ENCODE peak calls at places on chromosome X, in nine cellular contexts. One of them, this sample, is unnamed.

GRCh38 chrX:118795528-118795927 is 28.1 kb upstream of the ZCCHC12 start:
- DNase-seq in WERI-Rb-1: no peak
- DNase-seq in omental fat pad: no peak
- DNase-seq in brain microvascular endothelial cell: no peak
- DNase-seq in activated B cell treated with CpG ODN at 0.5 μM for 24 hours: no peak
- DNase-seq in AG10803: peak
- DNase-seq in fibroblast of lung: peak
- DNase-seq in GM23338: no peak
- DNase-seq in H9: no peak
- DNase-seq in this sample: no peak

GRCh38 chrX:154799554-154800348 is 5.5 kb downstream of the MPP1 start:
- DNase-seq in GM23338: no peak
- DNase-seq in H9: no peak
- DNase-seq in omental fat pad: no peak
- DNase-seq in WERI-Rb-1: no peak
- DNase-seq in fibroblast of lung: peak
- DNase-seq in activated B cell treated with CpG ODN at 0.5 μM for 24 hours: no peak
- DNase-seq in brain microvascular endothelial cell: no peak
- DNase-seq in AG10803: no peak
- DNase-seq in this sample: no peak

GRCh38 chrX:107429090-107429489 is 20.4 kb upstream of the FRMPD3 start:
- DNase-seq in fibroblast of lung: no peak
- DNase-seq in H9: peak
- DNase-seq in activated B cell treated with CpG ODN at 0.5 μM for 24 hours: no peak
- DNase-seq in AG10803: peak
- DNase-seq in WERI-Rb-1: peak
- DNase-seq in brain microvascular endothelial cell: no peak
- DNase-seq in omental fat pad: no peak
- DNase-seq in GM23338: peak
- DNase-seq in this sample: no peak

GRCh38 chrX:80876877-80877276 is 67.2 kb upstream of the BRWD3 start:
- DNase-seq in H9: no peak
- DNase-seq in activated B cell treated with CpG ODN at 0.5 μM for 24 hours: no peak
- DNase-seq in AG10803: peak
- DNase-seq in WERI-Rb-1: no peak
- DNase-seq in fibroblast of lung: peak
- DNase-seq in GM23338: peak
- DNase-seq in omental fat pad: no peak
- DNase-seq in brain microvascular endothelial cell: no peak
- DNase-seq in this sample: no peak

GRCh38 chrX:121902463-121902862 is 855.1 kb downstream of the GLUD2 start:
- DNase-seq in AG10803: no peak
- DNase-seq in omental fat pad: no peak
- DNase-seq in fibroblast of lung: peak
- DNase-seq in H9: no peak
- DNase-seq in GM23338: no peak
- DNase-seq in brain microvascular endothelial cell: no peak
- DNase-seq in WERI-Rb-1: no peak
- DNase-seq in activated B cell treated with CpG ODN at 0.5 μM for 24 hours: no peak
- DNase-seq in this sample: no peak

GRCh38 chrX:136395271-136395670 is 92.5 kb upstream of the BRS3 start:
- DNase-seq in brain microvascular endothelial cell: no peak
- DNase-seq in omental fat pad: no peak
- DNase-seq in H9: no peak
- DNase-seq in AG10803: peak
- DNase-seq in activated B cell treated with CpG ODN at 0.5 μM for 24 hours: no peak
- DNase-seq in GM23338: no peak
- DNase-seq in WERI-Rb-1: no peak
- DNase-seq in fibroblast of lung: no peak
- DNase-seq in this sample: no peak

GRCh38 chrX:118726887-118727685 is at the start of gene IL13RA1:
- DNase-seq in omental fat pad: peak
- DNase-seq in activated B cell treated with CpG ODN at 0.5 μM for 24 hours: peak
- DNase-seq in AG10803: peak
- DNase-seq in brain microvascular endothelial cell: peak
- DNase-seq in WERI-Rb-1: peak
- DNase-seq in GM23338: peak
- DNase-seq in fibroblast of lung: peak
- DNase-seq in H9: peak
- DNase-seq in this sample: peak

GRCh38 chrX:13742397-13743176 is 8.0 kb downstream of the OFD1 start:
- DNase-seq in brain microvascular endothelial cell: no peak
- DNase-seq in GM23338: peak
- DNase-seq in AG10803: no peak
- DNase-seq in H9: no peak
- DNase-seq in fibroblast of lung: no peak
- DNase-seq in omental fat pad: no peak
- DNase-seq in activated B cell treated with CpG ODN at 0.5 μM for 24 hours: peak
- DNase-seq in WERI-Rb-1: no peak
- DNase-seq in this sample: no peak

GRCh38 chrX:13013353-13014110 is 30.9 kb downstream of the FAM9C start:
- DNase-seq in brain microvascular endothelial cell: no peak
- DNase-seq in H9: no peak
- DNase-seq in omental fat pad: no peak
- DNase-seq in AG10803: peak
- DNase-seq in GM23338: no peak
- DNase-seq in WERI-Rb-1: no peak
- DNase-seq in fibroblast of lung: no peak
- DNase-seq in activated B cell treated with CpG ODN at 0.5 μM for 24 hours: no peak
- DNase-seq in this sample: no peak

GRCh38 chrX:71871367-71871766 is 39.3 kb upstream of the NHSL2 start:
- DNase-seq in activated B cell treated with CpG ODN at 0.5 μM for 24 hours: no peak
- DNase-seq in omental fat pad: no peak
- DNase-seq in H9: no peak
- DNase-seq in GM23338: no peak
- DNase-seq in brain microvascular endothelial cell: peak
- DNase-seq in AG10803: no peak
- DNase-seq in WERI-Rb-1: no peak
- DNase-seq in fibroblast of lung: peak
- DNase-seq in this sample: no peak

GRCh38 chrX:23783569-23784486 is 855 bp downstream of the SAT1 start:
- DNase-seq in omental fat pad: no peak
- DNase-seq in WERI-Rb-1: no peak
- DNase-seq in fibroblast of lung: peak
- DNase-seq in brain microvascular endothelial cell: no peak
- DNase-seq in GM23338: no peak
- DNase-seq in H9: no peak
- DNase-seq in AG10803: no peak
- DNase-seq in activated B cell treated with CpG ODN at 0.5 μM for 24 hours: no peak
- DNase-seq in this sample: no peak

GRCh38 chrX:22021721-22022120 is 10.4 kb upstream of the PHEX start:
- DNase-seq in brain microvascular endothelial cell: no peak
- DNase-seq in AG10803: no peak
- DNase-seq in fibroblast of lung: no peak
- DNase-seq in H9: no peak
- DNase-seq in activated B cell treated with CpG ODN at 0.5 μM for 24 hours: no peak
- DNase-seq in omental fat pad: no peak
- DNase-seq in GM23338: no peak
- DNase-seq in WERI-Rb-1: no peak
- DNase-seq in this sample: no peak

GRCh38 chrX:154378059-154378798 is 866 bp upstream of the EMD start:
- DNase-seq in AG10803: peak
- DNase-seq in GM23338: peak
- DNase-seq in fibroblast of lung: no peak
- DNase-seq in omental fat pad: no peak
- DNase-seq in H9: peak
- DNase-seq in brain microvascular endothelial cell: no peak
- DNase-seq in WERI-Rb-1: no peak
- DNase-seq in activated B cell treated with CpG ODN at 0.5 μM for 24 hours: peak
- DNase-seq in this sample: no peak

GRCh38 chrX:69313622-69314290 is 148.5 kb upstream of the PJA1 start:
- DNase-seq in omental fat pad: no peak
- DNase-seq in H9: no peak
- DNase-seq in GM23338: no peak
- DNase-seq in AG10803: no peak
- DNase-seq in activated B cell treated with CpG ODN at 0.5 μM for 24 hours: no peak
- DNase-seq in fibroblast of lung: no peak
- DNase-seq in brain microvascular endothelial cell: no peak
- DNase-seq in WERI-Rb-1: no peak
- DNase-seq in this sample: no peak

GRCh38 chrX:10245901-10246696 is 89.3 kb downstream of the CLCN4 start:
- DNase-seq in fibroblast of lung: no peak
- DNase-seq in omental fat pad: no peak
- DNase-seq in GM23338: no peak
- DNase-seq in brain microvascular endothelial cell: no peak
- DNase-seq in activated B cell treated with CpG ODN at 0.5 μM for 24 hours: no peak
- DNase-seq in AG10803: no peak
- DNase-seq in H9: no peak
- DNase-seq in WERI-Rb-1: no peak
- DNase-seq in this sample: no peak

GRCh38 chrX:12174358-12174757 is 36.1 kb downstream of the FRMPD4 start:
- DNase-seq in AG10803: peak
- DNase-seq in omental fat pad: no peak
- DNase-seq in activated B cell treated with CpG ODN at 0.5 μM for 24 hours: no peak
- DNase-seq in brain microvascular endothelial cell: no peak
- DNase-seq in fibroblast of lung: peak
- DNase-seq in H9: no peak
- DNase-seq in WERI-Rb-1: no peak
- DNase-seq in GM23338: no peak
- DNase-seq in this sample: no peak

GRCh38 chrX:2484232-2484631 is 16.5 kb downstream of the DHRSX start:
- DNase-seq in brain microvascular endothelial cell: peak
- DNase-seq in AG10803: peak
- DNase-seq in WERI-Rb-1: peak
- DNase-seq in fibroblast of lung: no peak
- DNase-seq in omental fat pad: no peak
- DNase-seq in activated B cell treated with CpG ODN at 0.5 μM for 24 hours: no peak
- DNase-seq in GM23338: no peak
- DNase-seq in H9: no peak
- DNase-seq in this sample: no peak

DNA sequence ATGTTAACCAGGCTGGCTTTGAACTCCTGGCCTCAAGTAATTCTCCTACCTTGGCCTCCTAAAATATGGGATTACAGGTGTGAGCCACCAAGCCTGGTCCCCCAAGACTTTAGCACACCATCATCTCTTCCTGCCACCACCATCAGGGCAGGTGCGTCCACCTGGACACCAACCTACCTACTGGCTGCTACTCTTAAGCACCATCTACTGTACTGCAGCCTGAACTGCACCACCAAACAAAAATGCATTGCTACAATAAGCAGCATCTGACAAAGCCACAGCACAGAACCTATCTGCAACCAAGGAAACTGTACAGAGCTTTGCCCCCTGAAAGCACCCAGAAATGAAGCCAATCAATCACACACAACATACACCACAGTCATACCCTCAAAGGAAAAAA is 139.7 kb downstream of the EFHC2 start:
- DNase-seq in fibroblast of lung: no peak
- DNase-seq in H9: no peak
- DNase-seq in omental fat pad: no peak
- DNase-seq in activated B cell treated with CpG ODN at 0.5 μM for 24 hours: no peak
- DNase-seq in GM23338: peak
- DNase-seq in WERI-Rb-1: peak
- DNase-seq in AG10803: no peak
- DNase-seq in brain microvascular endothelial cell: no peak
- DNase-seq in this sample: no peak
- TF ChIP-seq CTCF in fibroblast of lung: no peak
- TF ChIP-seq CTCF in H9: peak
- TF ChIP-seq CTCF in omental fat pad: no peak
- TF ChIP-seq CTCF in activated B cell treated with CpG ODN at 0.5 μM for 24 hours: no peak
- TF ChIP-seq CTCF in GM23338: peak
- TF ChIP-seq CTCF in WERI-Rb-1: peak
- TF ChIP-seq CTCF in AG10803: no peak
- TF ChIP-seq CTCF in brain microvascular endothelial cell: no peak
- TF ChIP-seq CTCF in this sample: no peak

DNA sequence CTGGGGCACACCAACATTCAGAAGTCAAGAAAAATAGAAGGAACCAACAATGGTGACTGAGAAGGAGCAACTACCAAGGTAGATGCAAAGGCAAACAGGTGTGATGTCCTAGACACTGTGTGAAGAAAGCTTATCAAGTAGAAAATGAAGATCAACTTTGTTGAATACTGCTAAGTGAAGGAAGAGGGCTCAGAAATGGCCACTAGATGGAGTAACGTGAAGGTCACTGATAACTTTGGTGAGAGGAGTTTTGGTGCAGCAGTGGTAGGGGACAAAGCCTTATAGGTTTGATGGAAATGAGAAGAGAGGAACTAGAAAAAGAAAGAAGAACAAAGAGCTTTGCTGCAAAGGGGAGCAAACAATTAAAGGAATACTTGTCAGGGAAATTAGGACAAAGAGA is 23.5 kb downstream of the OTC start:
- DNase-seq in WERI-Rb-1: peak
- DNase-seq in H9: no peak
- DNase-seq in activated B cell treated with CpG ODN at 0.5 μM for 24 hours: no peak
- DNase-seq in GM23338: peak
- DNase-seq in fibroblast of lung: no peak
- DNase-seq in omental fat pad: no peak
- DNase-seq in AG10803: no peak
- DNase-seq in brain microvascular endothelial cell: peak
- DNase-seq in this sample: no peak
- TF ChIP-seq CTCF in WERI-Rb-1: peak
- TF ChIP-seq CTCF in H9: peak
- TF ChIP-seq CTCF in activated B cell treated with CpG ODN at 0.5 μM for 24 hours: no peak
- TF ChIP-seq CTCF in GM23338: peak
- TF ChIP-seq CTCF in fibroblast of lung: peak
- TF ChIP-seq CTCF in omental fat pad: no peak
- TF ChIP-seq CTCF in AG10803: peak
- TF ChIP-seq CTCF in brain microvascular endothelial cell: peak
- TF ChIP-seq CTCF in this sample: no peak

GRCh38 chrX:95071621-95072020 is 1397.6 kb downstream of the FAM133A start:
- DNase-seq in AG10803: no peak
- DNase-seq in omental fat pad: no peak
- DNase-seq in WERI-Rb-1: no peak
- DNase-seq in activated B cell treated with CpG ODN at 0.5 μM for 24 hours: no peak
- DNase-seq in brain microvascular endothelial cell: no peak
- DNase-seq in GM23338: no peak
- DNase-seq in H9: no peak
- DNase-seq in fibroblast of lung: no peak
- DNase-seq in this sample: no peak

GRCh38 chrX:95071052-95071451 is 1397.0 kb downstream of the FAM133A start:
- DNase-seq in brain microvascular endothelial cell: no peak
- DNase-seq in fibroblast of lung: no peak
- DNase-seq in WERI-Rb-1: no peak
- DNase-seq in AG10803: no peak
- DNase-seq in GM23338: no peak
- DNase-seq in activated B cell treated with CpG ODN at 0.5 μM for 24 hours: no peak
- DNase-seq in H9: no peak
- DNase-seq in omental fat pad: no peak
- DNase-seq in this sample: no peak

DNA sequence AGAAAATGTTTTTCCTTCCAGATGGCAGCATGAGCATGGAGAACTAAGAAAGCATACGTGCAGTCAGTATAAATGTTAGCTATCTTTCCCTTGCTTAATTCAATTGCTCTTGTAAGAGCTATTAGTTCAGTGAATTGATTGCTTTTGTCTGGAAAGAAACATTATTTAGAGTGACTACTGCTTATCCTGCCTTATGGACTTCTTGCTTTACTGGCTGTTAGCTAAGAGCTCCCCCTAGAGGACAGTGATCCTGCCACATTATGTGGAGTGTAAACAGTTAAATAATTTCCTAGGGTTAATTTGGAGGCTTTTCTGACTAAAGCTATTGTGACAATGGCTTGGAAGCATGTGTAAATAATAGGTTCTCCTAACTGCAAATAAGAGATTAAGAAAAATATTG is 1402.4 kb downstream of the FAM133A start:
- DNase-seq in activated B cell treated with CpG ODN at 0.5 μM for 24 hours: no peak
- DNase-seq in H9: no peak
- DNase-seq in GM23338: peak
- DNase-seq in WERI-Rb-1: peak
- DNase-seq in fibroblast of lung: peak
- DNase-seq in omental fat pad: no peak
- DNase-seq in brain microvascular endothelial cell: peak
- DNase-seq in AG10803: peak
- DNase-seq in this sample: no peak
- TF ChIP-seq CTCF in activated B cell treated with CpG ODN at 0.5 μM for 24 hours: no peak
- TF ChIP-seq CTCF in H9: peak
- TF ChIP-seq CTCF in GM23338: peak
- TF ChIP-seq CTCF in WERI-Rb-1: peak
- TF ChIP-seq CTCF in fibroblast of lung: peak
- TF ChIP-seq CTCF in omental fat pad: no peak
- TF ChIP-seq CTCF in brain microvascular endothelial cell: peak
- TF ChIP-seq CTCF in AG10803: peak
- TF ChIP-seq CTCF in this sample: no peak

GRCh38 chrX:37824491-37825224 is 22.7 kb downstream of the DYNLT3 start:
- DNase-seq in fibroblast of lung: no peak
- DNase-seq in GM23338: no peak
- DNase-seq in activated B cell treated with CpG ODN at 0.5 μM for 24 hours: no peak
- DNase-seq in WERI-Rb-1: no peak
- DNase-seq in AG10803: no peak
- DNase-seq in omental fat pad: no peak
- DNase-seq in brain microvascular endothelial cell: no peak
- DNase-seq in H9: no peak
- DNase-seq in this sample: no peak
- TF ChIP-seq CTCF in fibroblast of lung: no peak
- TF ChIP-seq CTCF in GM23338: no peak
- TF ChIP-seq CTCF in activated B cell treated with CpG ODN at 0.5 μM for 24 hours: no peak
- TF ChIP-seq CTCF in WERI-Rb-1: no peak
- TF ChIP-seq CTCF in AG10803: no peak
- TF ChIP-seq CTCF in omental fat pad: no peak
- TF ChIP-seq CTCF in brain microvascular endothelial cell: no peak
- TF ChIP-seq CTCF in H9: no peak
- TF ChIP-seq CTCF in this sample: no peak